ENCODE peak calls at places on chromosome 22, in five cellular contexts. L is H1, X is stomach, C is heart left ventricle, M is A549. U is an unnamed sample. For H3K4me1 and H3K9me3, the result is how much of the 10 kb centered on the place peaks cover.

GRCh38 chr22:44217346-44217745 is 36.6 kb downstream of the PARVG start:
- DNase-seq in M (no peak), C (no peak), X (no peak), L (no peak), U (no peak)

GRCh38 chr22:40855960-40856512 is 403 bp downstream of the ST13 start:
- DNase-seq in C (no peak), X (peak), L (no peak), M (no peak), U (no peak)

GRCh38 chr22:20393705-20394476 is at the start of gene ZNF74:
- DNase-seq in L (peak), X (peak), M (peak), C (peak), U (peak)

GRCh38 chr22:50553310-50553709 is 7.6 kb downstream of the KLHDC7B start:
- DNase-seq in X (no peak), M (no peak), C (no peak), L (no peak), U (no peak)

GRCh38 chr22:21942407-21942895 is 10.2 kb downstream of the PPM1F start:
- DNase-seq in X (peak), L (no peak), M (peak), C (peak), U (peak)

GRCh38 chr22:49764151-49764581 is 63.5 kb downstream of the BRD1 start:
- DNase-seq in X (peak), M (no peak), L (no peak), C (peak), U (no peak)

GRCh38 chr22:36010090-36010489 is 18.5 kb downstream of the RBFOX2 start:
- DNase-seq in M (no peak), C (no peak), L (peak), X (no peak), U (no peak)

GRCh38 chr22:21665047-21665851 is 563 bp upstream of the PPIL2 start:
- DNase-seq in M (no peak), C (no peak), L (no peak), X (no peak), U (no peak)

GRCh38 chr22:18152519-18152918 is 2.5 kb downstream of the USP18 start:
- DNase-seq in M (no peak), C (no peak), L (no peak), X (no peak), U (no peak)

GRCh38 chr22:20060700-20061480 is 19.2 kb upstream of the DGCR8 start:
- DNase-seq in C (no peak), M (no peak), L (no peak), X (no peak), U (no peak)

GRCh38 chr22:27962268-27963191 is 43.5 kb upstream of the PITPNB start:
- DNase-seq in M (no peak), X (no peak), C (no peak), L (no peak), U (no peak)

DNA sequence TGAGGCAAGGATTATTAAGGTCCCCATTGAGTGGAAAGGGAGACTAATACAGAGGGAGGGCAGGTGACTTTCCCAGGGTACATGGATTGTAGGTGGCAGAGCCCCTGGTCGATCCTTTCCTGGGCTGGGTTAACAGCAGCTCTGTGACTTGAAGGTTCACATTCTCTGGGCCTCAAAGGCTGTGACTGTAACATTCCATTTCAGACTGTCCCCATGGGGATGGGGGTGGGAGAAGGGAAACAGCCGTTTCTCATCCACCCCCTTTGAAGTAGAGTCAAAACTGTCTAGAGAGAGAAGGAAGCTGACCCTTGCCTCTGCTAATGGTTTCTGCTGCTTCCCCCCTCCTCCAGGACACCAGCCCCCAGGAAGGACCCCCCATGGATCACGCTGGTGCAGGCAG is 19.2 kb downstream of the MICALL1 start:
- DNase-seq in X (no peak), C (no peak), M (no peak), L (no peak), U (no peak)
- H3K4me1 ChIP-seq in X (half or more), C (under half), M (under half), L (under half), U (under half)

GRCh38 chr22:47409501-47410275 is 647.2 kb downstream of the TBC1D22A start:
- DNase-seq in L (no peak), X (no peak), M (no peak), C (no peak), U (peak)

GRCh38 chr22:47408409-47408808 is 646.0 kb downstream of the TBC1D22A start:
- DNase-seq in X (no peak), C (no peak), M (no peak), L (no peak), U (peak)

GRCh38 chr22:47407626-47408025 is 645.2 kb downstream of the TBC1D22A start:
- DNase-seq in L (no peak), X (no peak), C (no peak), M (no peak), U (no peak)

GRCh38 chr22:47406180-47406723 is 643.8 kb downstream of the TBC1D22A start:
- DNase-seq in M (no peak), L (no peak), C (no peak), X (no peak), U (peak)

GRCh38 chr22:47406896-47407295 is 644.4 kb downstream of the TBC1D22A start:
- DNase-seq in X (no peak), M (no peak), L (no peak), C (no peak), U (peak)
- H3K9me3 ChIP-seq in X (under half), M (under half), L (half or more), C (under half), U (under half)

DNA sequence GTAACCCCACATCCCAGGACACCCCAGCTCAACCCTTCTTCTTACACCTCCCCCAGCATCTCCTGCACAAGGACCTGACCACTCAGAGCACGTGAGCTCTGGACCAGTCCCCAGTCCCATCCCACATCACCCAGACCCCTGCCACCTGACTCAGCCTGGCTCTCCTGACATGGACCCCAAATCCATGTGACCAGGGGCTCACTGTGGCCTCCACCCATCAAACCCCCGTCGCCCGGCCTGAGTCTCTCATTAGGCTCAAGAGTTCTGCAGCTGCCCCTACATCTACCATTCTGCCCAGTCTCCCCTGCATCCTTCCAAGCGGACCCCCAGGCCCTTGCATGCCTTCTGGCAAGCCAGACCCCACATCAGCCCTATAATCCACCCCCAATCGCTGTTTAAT is 1.9 kb upstream of the LIF start:
- DNase-seq in L (no peak), C (no peak), M (no peak), X (no peak), U (no peak)
- TF ChIP-seq POLR2A in L (no peak), C (no peak), M (no peak), X (no peak), U (no peak)

DNA sequence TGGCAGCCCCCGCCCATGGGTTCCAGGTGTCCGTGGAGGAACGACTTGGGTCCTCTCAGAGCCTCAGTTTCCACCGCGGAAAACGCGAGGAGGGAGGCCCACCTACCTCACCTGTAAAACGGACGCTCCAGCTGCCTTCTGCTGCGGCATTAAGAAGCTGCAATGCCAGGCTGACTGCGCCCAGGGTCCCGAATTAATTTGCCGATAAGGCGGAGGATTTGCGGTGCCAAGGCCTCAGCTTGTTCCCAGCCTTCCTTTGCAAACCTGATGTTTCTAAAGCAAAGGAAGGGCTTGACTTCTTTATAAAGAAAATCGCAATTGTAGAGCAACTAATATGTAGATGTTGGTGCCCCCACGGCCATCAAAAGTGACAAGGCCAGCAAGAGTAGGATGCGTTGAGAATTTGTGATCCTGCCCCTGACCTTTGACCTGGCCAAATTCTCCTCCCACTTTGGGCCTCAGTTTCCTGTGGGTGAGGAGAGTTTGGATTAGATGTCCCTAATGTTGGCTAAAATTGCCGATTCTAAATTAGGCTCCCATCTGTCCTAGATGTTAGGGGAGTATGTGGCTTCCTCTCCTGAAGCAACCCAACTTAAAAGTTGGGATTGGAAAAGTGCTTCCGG is 849 bp upstream of the TCF20 start:
- DNase-seq in L (no peak), M (no peak), C (no peak), X (no peak), U (no peak)
- H3K4me1 ChIP-seq in L (under half), M (under half), C (under half), X (under half), U (under half)

GRCh38 chr22:48627203-48627602 is 1200.5 kb downstream of the BRD1 start:
- DNase-seq in C (peak), X (no peak), M (no peak), L (no peak), U (no peak)
- H3K9me3 ChIP-seq in C (under half), X (under half), M (under half), L (under half), U (under half)

DNA sequence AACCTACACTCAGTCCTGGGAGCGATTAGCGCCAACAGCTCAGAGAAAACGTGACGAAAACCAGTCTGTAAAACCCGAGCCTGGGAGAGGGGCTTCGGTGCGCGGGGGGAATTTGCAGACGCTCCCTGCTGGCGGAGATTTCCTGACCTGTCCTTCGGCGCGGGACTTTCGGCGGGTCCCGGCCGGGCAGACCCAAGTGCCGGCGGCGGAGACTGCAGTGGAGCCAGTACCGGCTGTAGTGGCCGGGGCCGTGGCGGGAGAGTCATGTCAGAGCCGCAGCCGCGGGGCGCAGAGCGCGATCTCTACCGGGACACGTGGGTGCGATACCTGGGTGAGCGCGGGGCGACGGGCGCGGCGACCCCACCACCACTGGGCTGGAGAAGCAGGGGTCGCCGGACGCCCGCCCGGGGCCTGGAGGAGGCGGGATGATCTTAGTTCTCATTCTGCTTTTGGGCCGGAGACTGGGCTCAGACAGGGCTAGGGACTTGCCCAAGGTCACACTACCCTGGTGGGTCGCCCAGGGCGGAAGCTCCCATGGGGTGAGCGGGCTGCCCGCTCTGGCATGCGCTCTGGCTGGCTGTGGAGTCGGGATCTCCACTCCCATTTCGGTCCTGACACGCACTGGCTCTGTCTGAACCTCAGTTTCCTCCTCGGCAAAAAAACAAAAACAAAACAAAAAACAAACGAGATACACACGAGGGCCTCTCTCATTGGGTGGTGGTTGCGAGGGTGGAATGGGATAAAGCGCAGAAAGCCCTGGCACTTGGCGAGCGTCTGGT is at the start of gene MTFP1:
- DNase-seq in X (peak), L (no peak), C (peak), M (peak), U (peak)
- TF ChIP-seq POLR2A in X (peak), L (no peak), C (no peak), M (peak), U (no peak)

GRCh38 chr22:46767249-46767985 is 5.0 kb downstream of the TBC1D22A start:
- DNase-seq in C (no peak), X (no peak), M (no peak), L (no peak), U (peak)
- H3K4me1 ChIP-seq in C (under half), X (half or more), M (under half), L (under half), U (under half)

DNA sequence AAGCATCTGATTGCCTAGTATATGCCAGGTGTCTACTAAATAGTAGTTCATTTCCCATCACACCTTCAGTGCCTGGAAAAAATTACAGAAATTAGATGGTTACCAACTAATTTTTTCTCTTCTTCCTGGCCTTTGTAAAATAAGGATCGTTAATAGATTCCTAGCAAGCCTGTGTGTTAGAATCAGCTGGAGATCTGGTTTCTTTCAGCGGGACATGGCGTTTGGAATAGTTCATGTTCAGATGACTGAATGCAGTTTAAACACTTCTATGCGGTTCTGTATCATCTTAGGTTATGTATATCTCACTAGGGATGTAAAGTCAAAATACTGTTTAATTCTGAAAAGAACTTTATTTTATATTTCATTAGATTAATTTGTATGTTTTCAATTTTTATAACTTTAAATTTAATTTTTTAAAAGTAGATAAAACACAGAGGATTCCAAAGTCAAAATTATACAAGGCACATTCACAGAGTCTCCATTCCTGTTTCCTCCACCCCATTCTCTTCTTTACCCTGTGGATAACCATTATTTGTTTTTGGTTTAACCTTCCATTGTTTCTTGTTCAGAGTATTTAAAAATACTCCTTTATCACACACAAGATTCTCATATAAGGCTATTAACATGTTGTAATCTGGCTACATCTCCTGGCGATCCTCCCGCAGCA is 132.8 kb downstream of the ATXN10 start:
- DNase-seq in L (no peak), M (no peak), X (no peak), C (no peak), U (no peak)
- H3K9me3 ChIP-seq in L (under half), M (under half), X (under half), C (under half), U (under half)